ENCODE peak calls at places on chromosomes 1 and 21, in five cellular contexts. N is foreskin fibroblast, R is Caki2, P is NCI-H446, K is IMR-90. C is an unnamed sample.

GRCh38 chr1:163875927-163876320 is 554.2 kb downstream of the NUF2 start:
- DNase-seq in N (peak; percentile 81), R (no peak), P (no peak), K (peak; percentile 4), C (no peak)

GRCh38 chr1:232886304-232886703 is 64.1 kb upstream of the NTPCR start:
- DNase-seq in N (no peak), R (no peak), P (no peak), K (no peak), C (no peak)

GRCh38 chr1:228848406-228848805 is 113.1 kb downstream of the RHOU start:
- DNase-seq in N (no peak), R (no peak), P (no peak), K (no peak), C (no peak)

GRCh38 chr21:34126691-34127090 is 53.3 kb downstream of the MRPS6 start:
- DNase-seq in N (peak; percentile 61), R (no peak), P (no peak), K (peak; percentile 85), C (no peak)

GRCh38 chr1:146007048-146007784 is 10.8 kb upstream of the TXNIP start:
- DNase-seq in N (peak; percentile 47), R (peak; percentile 62), P (peak; percentile 81), K (peak; percentile 78), C (peak; percentile 88)

GRCh38 chr1:28807046-28807445 is 4.9 kb upstream of the OPRD1 start:
- DNase-seq in N (no peak), R (no peak), P (no peak), K (no peak), C (no peak)

GRCh38 chr1:934991-935750 is 11.4 kb downstream of the SAMD11 start:
- DNase-seq in N (no peak), R (no peak), P (no peak), K (no peak), C (no peak)

GRCh38 chr1:244341455-244342450 is 110.0 kb downstream of the ADSS2 start:
- DNase-seq in N (no peak), R (peak; percentile 93), P (no peak), K (no peak), C (no peak)

GRCh38 chr21:42681296-42682206 is 28.1 kb downstream of the PDE9A start:
- DNase-seq in N (no peak), R (no peak), P (no peak), K (no peak), C (no peak)

GRCh38 chr1:25905680-25906643 is at the start of gene STMN1:
- DNase-seq in N (peak; percentile 93), R (peak; percentile 80), P (peak; percentile 97), K (peak; percentile 89), C (peak; percentile 87)

GRCh38 chr1:17212009-17212408 is 7.1 kb downstream of the PADI1 start:
- DNase-seq in N (no peak), R (no peak), P (no peak), K (no peak), C (no peak)

GRCh38 chr1:216555653-216556052 is 132.4 kb upstream of the USH2A start:
- DNase-seq in N (no peak), R (no peak), P (no peak), K (no peak), C (no peak)

GRCh38 chr1:18816808-18817207 is 42.7 kb downstream of the TAS1R2 start:
- DNase-seq in N (no peak), R (no peak), P (no peak), K (no peak), C (no peak)

GRCh38 chr1:3858231-3858981 is 1.1 kb downstream of the DFFB start:
- DNase-seq in N (peak; percentile 52), R (peak; percentile 8), P (no peak), K (peak; percentile 36), C (no peak)

GRCh38 chr1:36771222-36771621 is 263.1 kb downstream of the GRIK3 start:
- DNase-seq in N (no peak), R (no peak), P (no peak), K (no peak), C (no peak)

C was measured in NCI-H1694.